ENCODE peak calls at places on chromosomes 3 and 15, in eight cellular contexts. R, F, C, I, W, B, D and J are unnamed samples.

GRCh38 chr15:40280260-40281056 is 2.4 kb downstream of the ANKRD63 start:
- DNase-seq in R (no peak), F (no peak), C (no peak), I (no peak), W (no peak), B (no peak), D (no peak), J (no peak)

GRCh38 chr3:82281205-82281604 is 519.8 kb upstream of the GBE1 start:
- DNase-seq in R (no peak), F (no peak), C (no peak), I (no peak), W (no peak), B (peak; percentile 4), D (no peak), J (peak; percentile 23)

GRCh38 chr3:122077293-122078234 is 22.4 kb downstream of the CD86 start:
- DNase-seq in R (no peak), F (no peak), C (no peak), I (no peak), W (no peak), B (no peak), D (no peak), J (no peak)

GRCh38 chr15:52440414-52440813 is 88.3 kb downstream of the MYO5A start:
- DNase-seq in R (no peak), F (no peak), C (no peak), I (no peak), W (no peak), B (no peak), D (no peak), J (peak; percentile 85)

GRCh38 chr3:70736009-70736408 is 423.6 kb upstream of the MDFIC2 start:
- DNase-seq in R (no peak), F (no peak), C (no peak), I (no peak), W (no peak), B (no peak), D (no peak), J (no peak)

GRCh38 chr15:40591310-40591845 is 2.7 kb upstream of the KNL1 start:
- DNase-seq in R (peak; percentile 2), F (no peak), C (no peak), I (no peak), W (no peak), B (no peak), D (no peak), J (no peak)

GRCh38 chr3:58134468-58134867 is 76.3 kb downstream of the DNASE1L3 start:
- DNase-seq in R (no peak), F (no peak), C (no peak), I (no peak), W (no peak), B (no peak), D (no peak), J (no peak)

GRCh38 chr15:69289312-69290146 is 9.2 kb upstream of the PAQR5 start:
- DNase-seq in R (no peak), F (no peak), C (no peak), I (no peak), W (no peak), B (no peak), D (no peak), J (no peak)

GRCh38 chr3:157130138-157130880 is 29.6 kb downstream of the CCNL1 start:
- DNase-seq in R (peak; percentile 79), F (peak; percentile 70), C (peak; percentile 43), I (peak; percentile 73), W (peak; percentile 52), B (peak; percentile 71), D (peak; percentile 87), J (peak; percentile 82)

GRCh38 chr3:10242182-10243065 is 5.8 kb upstream of the TATDN2 start:
- DNase-seq in R (peak; percentile 82), F (peak; percentile 67), C (peak; percentile 68), I (peak; percentile 60), W (no peak), B (no peak), D (no peak), J (peak; percentile 38)